ENCODE peak calls at places on chromosomes 16 and 17, in ten cellular contexts. H is A172; M is stimulated activated CD4-positive, alpha-beta T cell treated with anti-CD3 and anti-CD28 coated beads, Interleukin-1b, Interleukin-23, amount 100 ng/mL, for 48 hours; B is NT2/D1; K is progenitor cell of endocrine pancreas; X is NCI-H2081; N is NCI-H2171; E is cerebellar cortex; C is ACHN; T is activated T-helper 1 cell treated with anti-CD3 and anti-CD28 coated beads, Interleukin-12 subunit alpha, Interleukin-12 subunit beta, Interleukin-2, Interleukin-4 antibody, amounts not matched to agents 30 ng/mL and 10 ng/mL and 1 ng/mL, durations not matched to agents 14 hours and 24 hours and 36 hours. Y is an unnamed sample.

GRCh38 chr16:16861546-16861945 is 482.6 kb downstream of the NPIPA7 start:
- DNase-seq in B (peak; percentile 57), T (peak; percentile 11), X (peak; percentile 0), K (peak; percentile 32), N (peak; percentile 66), M (peak; percentile 28), E (peak; percentile 10), C (peak; percentile 41), H (peak; percentile 14), Y (no peak)

GRCh38 chr17:73359255-73359816 is 47.5 kb upstream of the CDC42EP4 start:
- DNase-seq in E (no peak), H (no peak), T (no peak), N (no peak), C (no peak), M (no peak), X (no peak), K (no peak), B (no peak), Y (no peak)

GRCh38 chr16:79845734-79846135 is 245.2 kb upstream of the MAF start:
- DNase-seq in B (no peak), X (no peak), K (no peak), H (no peak), T (no peak), E (no peak), C (no peak), N (no peak), M (peak; percentile 19), Y (no peak)

GRCh38 chr16:54526916-54527315 is 240.3 kb upstream of the IRX3 start:
- DNase-seq in N (no peak), H (peak; percentile 28), X (no peak), T (no peak), E (no peak), C (no peak), K (no peak), M (no peak), B (no peak), Y (no peak)

GRCh38 chr17:31092475-31093064 is 2.2 kb upstream of the NF1 start:
- DNase-seq in M (no peak), X (no peak), T (no peak), K (no peak), C (no peak), E (no peak), H (no peak), B (no peak), N (no peak), Y (no peak)

GRCh38 chr16:52254753-52255152 is 292.2 kb downstream of the TOX3 start:
- DNase-seq in H (no peak), X (no peak), N (no peak), B (no peak), K (no peak), M (no peak), C (no peak), T (no peak), E (no peak), Y (no peak)

GRCh38 chr16:23695756-23696155 is 17.1 kb downstream of the PLK1 start:
- DNase-seq in X (no peak), B (no peak), K (no peak), M (no peak), E (no peak), C (no peak), N (no peak), T (no peak), H (no peak), Y (no peak)

GRCh38 chr17:36858119-36859002 is 78.9 kb upstream of the LHX1 start:
- DNase-seq in N (peak; percentile 30), K (no peak), E (no peak), C (no peak), M (no peak), B (no peak), X (no peak), T (no peak), H (no peak), Y (no peak)

GRCh38 chr17:58536541-58536940 is 22.1 kb upstream of the MTMR4 start:
- DNase-seq in T (no peak), M (no peak), K (no peak), B (no peak), C (no peak), X (no peak), N (no peak), H (no peak), E (no peak), Y (no peak)

GRCh38 chr17:28180449-28180848 is 138.0 kb downstream of the NLK start:
- DNase-seq in T (no peak), C (no peak), H (no peak), M (no peak), X (no peak), K (no peak), E (no peak), B (no peak), N (no peak), Y (no peak)

GRCh38 chr17:40777971-40778370 is 4.4 kb downstream of the KRT27 start:
- DNase-seq in B (no peak), E (no peak), K (no peak), H (no peak), M (no peak), N (no peak), X (no peak), C (no peak), T (no peak), Y (no peak)

GRCh38 chr17:32827227-32827626 is 49.7 kb downstream of the MYO1D start:
- DNase-seq in N (no peak), B (no peak), E (peak; percentile 3), K (no peak), C (peak; percentile 36), X (no peak), H (no peak), M (no peak), T (no peak), Y (no peak)

GRCh38 chr16:69910964-69911363 is 40.2 kb upstream of the CLEC18A start:
- DNase-seq in T (no peak), M (no peak), H (no peak), K (no peak), X (no peak), C (no peak), B (no peak), N (no peak), E (no peak), Y (no peak)

GRCh38 chr17:28004344-28004743 is 38.1 kb upstream of the NLK start:
- DNase-seq in C (no peak), T (no peak), B (no peak), X (no peak), K (no peak), M (no peak), H (no peak), E (no peak), N (no peak), Y (no peak)

GRCh38 chr16:81745704-81746558 is 33.2 kb upstream of the PLCG2 start:
- DNase-seq in N (peak; percentile 55), K (peak; percentile 35), T (peak; percentile 65), H (peak; percentile 48), E (peak; percentile 31), M (peak; percentile 72), B (no peak), C (peak; percentile 38), X (no peak), Y (peak; percentile 80)

Y was measured in mucosa of descending colon.